ENCODE peak calls at places on chromosomes 16 and 17, in eight cellular contexts. One of them, this sample, is unnamed.

GRCh38 chr16:85380002-85380395 is 233.1 kb upstream of the GSE1 start:
- DNase-seq in A549: no peak
- DNase-seq in HCT116: no peak
- DNase-seq in SK-N-SH: no peak
- DNase-seq in H1: no peak
- DNase-seq in endothelial cell of umbilical vein: no peak
- DNase-seq in GM12878: no peak
- DNase-seq in HepG2: no peak
- DNase-seq in this sample: no peak

GRCh38 chr17:32546031-32546444 is 59.2 kb downstream of the CDK5R1 start:
- DNase-seq in A549: no peak
- DNase-seq in HCT116: no peak
- DNase-seq in SK-N-SH: peak
- DNase-seq in H1: peak
- DNase-seq in endothelial cell of umbilical vein: no peak
- DNase-seq in GM12878: no peak
- DNase-seq in HepG2: no peak
- DNase-seq in this sample: no peak

GRCh38 chr16:339680-340079 is 12.8 kb downstream of the AXIN1 start:
- DNase-seq in A549: no peak
- DNase-seq in HCT116: no peak
- DNase-seq in SK-N-SH: no peak
- DNase-seq in H1: no peak
- DNase-seq in endothelial cell of umbilical vein: no peak
- DNase-seq in GM12878: no peak
- DNase-seq in HepG2: no peak
- DNase-seq in this sample: peak

GRCh38 chr16:70561623-70562022 is 38.0 kb downstream of the SF3B3 start:
- DNase-seq in A549: no peak
- DNase-seq in HCT116: no peak
- DNase-seq in SK-N-SH: no peak
- DNase-seq in H1: no peak
- DNase-seq in endothelial cell of umbilical vein: no peak
- DNase-seq in GM12878: no peak
- DNase-seq in HepG2: no peak
- DNase-seq in this sample: no peak

GRCh38 chr17:75338335-75338734 is 49.1 kb upstream of the SLC25A19 start:
- DNase-seq in A549: no peak
- DNase-seq in HCT116: no peak
- DNase-seq in SK-N-SH: no peak
- DNase-seq in H1: no peak
- DNase-seq in endothelial cell of umbilical vein: no peak
- DNase-seq in GM12878: no peak
- DNase-seq in HepG2: no peak
- DNase-seq in this sample: peak

GRCh38 chr16:65702707-65703402 is 581.0 kb upstream of the CDH11 start:
- DNase-seq in A549: no peak
- DNase-seq in HCT116: no peak
- DNase-seq in SK-N-SH: peak
- DNase-seq in H1: no peak
- DNase-seq in endothelial cell of umbilical vein: no peak
- DNase-seq in GM12878: no peak
- DNase-seq in HepG2: no peak
- DNase-seq in this sample: no peak

GRCh38 chr16:85061566-85061965 is 34.0 kb downstream of the KIAA0513 start:
- DNase-seq in A549: no peak
- DNase-seq in HCT116: no peak
- DNase-seq in SK-N-SH: no peak
- DNase-seq in H1: no peak
- DNase-seq in endothelial cell of umbilical vein: no peak
- DNase-seq in GM12878: no peak
- DNase-seq in HepG2: no peak
- DNase-seq in this sample: peak

GRCh38 chr17:19978206-19978802 is 676 bp upstream of the AKAP10 start:
- DNase-seq in A549: no peak
- DNase-seq in HCT116: no peak
- DNase-seq in SK-N-SH: no peak
- DNase-seq in H1: no peak
- DNase-seq in endothelial cell of umbilical vein: no peak
- DNase-seq in GM12878: peak
- DNase-seq in HepG2: no peak
- DNase-seq in this sample: peak

GRCh38 chr16:50201784-50202183 is 48.7 kb downstream of the TENT4B start:
- DNase-seq in A549: no peak
- DNase-seq in HCT116: no peak
- DNase-seq in SK-N-SH: no peak
- DNase-seq in H1: no peak
- DNase-seq in endothelial cell of umbilical vein: no peak
- DNase-seq in GM12878: no peak
- DNase-seq in HepG2: no peak
- DNase-seq in this sample: no peak

GRCh38 chr17:74118504-74118903 is 85.0 kb upstream of the RPL38 start:
- DNase-seq in A549: no peak
- DNase-seq in HCT116: no peak
- DNase-seq in SK-N-SH: peak
- DNase-seq in H1: peak
- DNase-seq in endothelial cell of umbilical vein: no peak
- DNase-seq in GM12878: no peak
- DNase-seq in HepG2: no peak
- DNase-seq in this sample: no peak

GRCh38 chr16:85969159-85969558 is 70.2 kb downstream of the IRF8 start:
- DNase-seq in A549: no peak
- DNase-seq in HCT116: no peak
- DNase-seq in SK-N-SH: no peak
- DNase-seq in H1: no peak
- DNase-seq in endothelial cell of umbilical vein: no peak
- DNase-seq in GM12878: no peak
- DNase-seq in HepG2: no peak
- DNase-seq in this sample: no peak

GRCh38 chr16:48161906-48162305 is 6.1 kb upstream of the ABCC12 start:
- DNase-seq in A549: no peak
- DNase-seq in HCT116: no peak
- DNase-seq in SK-N-SH: no peak
- DNase-seq in H1: no peak
- DNase-seq in endothelial cell of umbilical vein: no peak
- DNase-seq in GM12878: no peak
- DNase-seq in HepG2: no peak
- DNase-seq in this sample: peak

GRCh38 chr17:30821751-30822723 is 2.5 kb downstream of the CRLF3 start:
- DNase-seq in A549: no peak
- DNase-seq in HCT116: no peak
- DNase-seq in SK-N-SH: no peak
- DNase-seq in H1: no peak
- DNase-seq in endothelial cell of umbilical vein: no peak
- DNase-seq in GM12878: no peak
- DNase-seq in HepG2: no peak
- DNase-seq in this sample: peak
- TF ChIP-seq CTCF in A549: peak
- TF ChIP-seq CTCF in HCT116: no peak
- TF ChIP-seq CTCF in SK-N-SH: no peak
- TF ChIP-seq CTCF in H1: no peak
- TF ChIP-seq CTCF in endothelial cell of umbilical vein: no peak
- TF ChIP-seq CTCF in GM12878: peak
- TF ChIP-seq CTCF in HepG2: no peak
- TF ChIP-seq CTCF in this sample: no peak

DNA sequence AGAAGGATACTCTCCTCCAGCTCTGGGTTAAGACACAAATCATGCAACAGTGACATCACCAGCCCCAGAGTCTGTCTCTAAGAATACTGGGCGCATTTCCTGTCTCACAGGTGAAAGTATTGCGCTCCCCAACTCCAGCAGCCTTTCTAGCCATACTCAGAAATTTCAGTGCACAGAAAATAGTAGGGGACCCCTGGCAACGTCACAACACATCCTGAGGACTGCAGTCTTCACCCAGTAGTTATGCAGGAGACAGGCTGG is 121.6 kb upstream of the RCVRN start:
- DNase-seq in A549: no peak
- DNase-seq in HCT116: no peak
- DNase-seq in SK-N-SH: no peak
- DNase-seq in H1: no peak
- DNase-seq in endothelial cell of umbilical vein: no peak
- DNase-seq in GM12878: no peak
- DNase-seq in HepG2: no peak
- DNase-seq in this sample: no peak
- H3K4me3 ChIP-seq in A549: no peak
- H3K4me3 ChIP-seq in HCT116: no peak
- H3K4me3 ChIP-seq in SK-N-SH: no peak
- H3K4me3 ChIP-seq in H1: no peak
- H3K4me3 ChIP-seq in endothelial cell of umbilical vein: no peak
- H3K4me3 ChIP-seq in GM12878: no peak
- H3K4me3 ChIP-seq in HepG2: no peak
- H3K4me3 ChIP-seq in this sample: no peak

DNA sequence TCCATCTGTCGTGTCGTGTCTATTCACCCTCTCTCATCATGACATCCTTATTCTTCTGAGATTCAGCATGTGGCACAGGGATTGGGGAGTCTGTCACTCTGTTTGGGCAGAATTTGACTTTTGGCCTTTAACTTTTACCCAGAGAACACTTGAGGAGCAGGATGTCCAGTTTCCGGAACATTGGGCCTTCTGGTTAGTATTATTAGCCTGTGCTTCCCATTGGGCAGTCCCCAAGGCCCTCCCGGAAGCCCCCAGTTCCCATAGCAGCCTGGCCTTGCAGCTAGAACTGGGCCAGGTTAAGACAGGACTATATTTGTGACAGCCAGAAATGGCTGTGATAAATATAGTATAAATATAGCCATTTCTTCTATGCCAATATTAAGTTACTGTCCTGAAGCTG is 9.6 kb downstream of the SCN4A start:
- DNase-seq in A549: no peak
- DNase-seq in HCT116: no peak
- DNase-seq in SK-N-SH: no peak
- DNase-seq in H1: no peak
- DNase-seq in endothelial cell of umbilical vein: no peak
- DNase-seq in GM12878: no peak
- DNase-seq in HepG2: no peak
- DNase-seq in this sample: no peak
- TF ChIP-seq MAX in A549: no peak
- TF ChIP-seq MAX in HCT116: no peak
- TF ChIP-seq MAX in SK-N-SH: no peak
- TF ChIP-seq MAX in H1: no peak
- TF ChIP-seq MAX in endothelial cell of umbilical vein: no peak
- TF ChIP-seq MAX in GM12878: no peak
- TF ChIP-seq MAX in HepG2: no peak
- TF ChIP-seq MAX in this sample: no peak

GRCh38 chr17:916315-916714 is 63.3 kb downstream of the NXN start:
- DNase-seq in A549: no peak
- DNase-seq in HCT116: no peak
- DNase-seq in SK-N-SH: no peak
- DNase-seq in H1: no peak
- DNase-seq in endothelial cell of umbilical vein: no peak
- DNase-seq in GM12878: no peak
- DNase-seq in HepG2: no peak
- DNase-seq in this sample: no peak
- TF ChIP-seq CTCF in A549: no peak
- TF ChIP-seq CTCF in HCT116: peak
- TF ChIP-seq CTCF in SK-N-SH: peak
- TF ChIP-seq CTCF in H1: no peak
- TF ChIP-seq CTCF in endothelial cell of umbilical vein: peak
- TF ChIP-seq CTCF in GM12878: no peak
- TF ChIP-seq CTCF in HepG2: no peak
- TF ChIP-seq CTCF in this sample: no peak

GRCh38 chr17:82372063-82372590 is 562 bp downstream of the UTS2R start:
- DNase-seq in A549: no peak
- DNase-seq in HCT116: no peak
- DNase-seq in SK-N-SH: peak
- DNase-seq in H1: no peak
- DNase-seq in endothelial cell of umbilical vein: no peak
- DNase-seq in GM12878: no peak
- DNase-seq in HepG2: no peak
- DNase-seq in this sample: no peak
- H3K4me3 ChIP-seq in A549: no peak
- H3K4me3 ChIP-seq in HCT116: no peak
- H3K4me3 ChIP-seq in SK-N-SH: no peak
- H3K4me3 ChIP-seq in H1: peak
- H3K4me3 ChIP-seq in endothelial cell of umbilical vein: no peak
- H3K4me3 ChIP-seq in GM12878: no peak
- H3K4me3 ChIP-seq in HepG2: no peak
- H3K4me3 ChIP-seq in this sample: no peak

GRCh38 chr16:67112591-67113399 is 3.1 kb downstream of the PHAF1 start:
- DNase-seq in A549: no peak
- DNase-seq in HCT116: no peak
- DNase-seq in SK-N-SH: no peak
- DNase-seq in H1: no peak
- DNase-seq in endothelial cell of umbilical vein: peak
- DNase-seq in GM12878: no peak
- DNase-seq in HepG2: peak
- DNase-seq in this sample: no peak
- TF ChIP-seq MAX in A549: no peak
- TF ChIP-seq MAX in HCT116: no peak
- TF ChIP-seq MAX in SK-N-SH: no peak
- TF ChIP-seq MAX in H1: no peak
- TF ChIP-seq MAX in endothelial cell of umbilical vein: no peak
- TF ChIP-seq MAX in GM12878: no peak
- TF ChIP-seq MAX in HepG2: no peak
- TF ChIP-seq MAX in this sample: no peak

This sample was measured in NB4.